ENCODE peak calls at places on chromosomes 4 and X, in four cellular contexts. L, W, U and O are unnamed samples.
A peak's percentile ranks its signal among the peaks of the same experiment; 100 is the strongest.

GRCh38 chr4:76028242-76028859 is 5.1 kb upstream of the CXCL10 start:
- DNase-seq in L (no peak), W (no peak), U (no peak), O (peak; percentile 41)

GRCh38 chrX:112058255-112058654 is 24.3 kb downstream of the TRPC5 start:
- DNase-seq in L (no peak), W (no peak), U (no peak), O (peak; percentile 0)

GRCh38 chr4:142547974-142548373 is 298.1 kb downstream of the INPP4B start:
- DNase-seq in L (no peak), W (no peak), U (no peak), O (peak; percentile 77)

GRCh38 chrX:13283968-13284914 is 35.6 kb downstream of the ATXN3L start:
- DNase-seq in L (no peak), W (no peak), U (peak; percentile 29), O (peak; percentile 48)

GRCh38 chrX:85698921-85699320 is 319.5 kb upstream of the POF1B start:
- DNase-seq in L (no peak), W (no peak), U (no peak), O (no peak)

GRCh38 chr4:32748498-32748897 is 2028.3 kb downstream of the PCDH7 start:
- DNase-seq in L (no peak), W (no peak), U (no peak), O (no peak)

GRCh38 chr4:48445704-48446103 is 37.4 kb upstream of the SLC10A4 start:
- DNase-seq in L (no peak), W (no peak), U (no peak), O (peak; percentile 27)

GRCh38 chr4:41538887-41539498 is 1.0 kb downstream of the LIMCH1 start:
- DNase-seq in L (no peak), W (no peak), U (no peak), O (no peak)

GRCh38 chr4:152171556-152171955 is 364.3 kb downstream of the FBXW7 start:
- DNase-seq in L (no peak), W (no peak), U (peak; percentile 61), O (no peak)

GRCh38 chrX:108541286-108541685 is 101.6 kb downstream of the COL4A5 start:
- DNase-seq in L (no peak), W (no peak), U (no peak), O (no peak)

GRCh38 chr4:55547918-55548317 is 1.2 kb upstream of the CLOCK start:
- DNase-seq in L (no peak), W (no peak), U (no peak), O (no peak)

GRCh38 chrX:38803609-38804480 is 2.6 kb downstream of the MID1IP1 start:
- DNase-seq in L (no peak), W (peak; percentile 79), U (peak; percentile 91), O (peak; percentile 75)

GRCh38 chr4:84319124-84319523 is 180.0 kb downstream of the NKX6-1 start:
- DNase-seq in L (no peak), W (no peak), U (no peak), O (peak; percentile 8)

GRCh38 chr4:38313999-38314561 is 349.9 kb upstream of the KLF3 start:
- DNase-seq in L (no peak), W (no peak), U (no peak), O (peak; percentile 77)

GRCh38 chrX:19188566-19188965 is 66.3 kb upstream of the ADGRG2 start:
- DNase-seq in L (no peak), W (no peak), U (no peak), O (no peak)

GRCh38 chr4:187060551-187060950 is 336.9 kb upstream of the FAT1 start:
- DNase-seq in L (no peak), W (no peak), U (no peak), O (no peak)

GRCh38 chr4:74501579-74501978 is 56.6 kb downstream of the AREG start:
- DNase-seq in L (no peak), W (no peak), U (no peak), O (peak; percentile 62)

GRCh38 chr4:54941994-54942552 is 183.3 kb downstream of the KDR start:
- DNase-seq in L (no peak), W (peak; percentile 28), U (no peak), O (peak; percentile 22)

GRCh38 chrX:1387141-1387776 is 4.7 kb downstream of the SLC25A6 start:
- DNase-seq in L (no peak), W (no peak), U (no peak), O (no peak)

GRCh38 chr4:126223784-126224407 is 909.1 kb downstream of the FAT4 start:
- DNase-seq in L (no peak), W (no peak), U (no peak), O (peak; percentile 44)

GRCh38 chrX:1502241-1502640 is 34.7 kb downstream of the P2RY8 start:
- DNase-seq in L (no peak), W (peak; percentile 63), U (no peak), O (no peak)

GRCh38 chrX:11103006-11103405 is 8.1 kb upstream of the HCCS start:
- DNase-seq in L (no peak), W (no peak), U (no peak), O (no peak)

GRCh38 chr4:84878090-84878489 is 88.4 kb downstream of the WDFY3 start:
- DNase-seq in L (no peak), W (no peak), U (no peak), O (peak; percentile 96)

GRCh38 chr4:8832130-8832930 is 39.3 kb downstream of the HMX1 start:
- DNase-seq in L (no peak), W (no peak), U (no peak), O (peak; percentile 8)

GRCh38 chr4:165355900-165356300 is 22.9 kb upstream of the CPE start:
- DNase-seq in L (no peak), W (no peak), U (peak; percentile 48), O (peak; percentile 59)

GRCh38 chr4:93839704-93840103 is 11.2 kb downstream of the ATOH1 start:
- DNase-seq in L (no peak), W (no peak), U (no peak), O (no peak)

GRCh38 chrX:55450259-55450658 is 1.7 kb upstream of the MAGEH1 start:
- DNase-seq in L (no peak), W (no peak), U (no peak), O (peak; percentile 7)

GRCh38 chrX:25059273-25059672 is 43.5 kb upstream of the ARX start:
- DNase-seq in L (no peak), W (no peak), U (no peak), O (no peak)

GRCh38 chr4:55378617-55379467 is 16.9 kb upstream of the TMEM165 start:
- DNase-seq in L (no peak), W (no peak), U (peak; percentile 12), O (no peak)

GRCh38 chr4:1249731-1250526 is 999 bp upstream of the CTBP1 start:
- DNase-seq in L (peak; percentile 93), W (peak; percentile 25), U (no peak), O (peak; percentile 63)

GRCh38 chr4:26930964-26931363 is 70.3 kb downstream of the STIM2 start:
- DNase-seq in L (no peak), W (no peak), U (no peak), O (no peak)

GRCh38 chrX:40304115-40304514 is 206.4 kb upstream of the BCOR start:
- DNase-seq in L (no peak), W (no peak), U (peak; percentile 19), O (no peak)

GRCh38 chr4:84379881-84380618 is 119.0 kb downstream of the NKX6-1 start:
- DNase-seq in L (no peak), W (no peak), U (no peak), O (peak; percentile 75)

GRCh38 chr4:5387457-5387856 is 320.9 kb downstream of the EVC2 start:
- DNase-seq in L (no peak), W (no peak), U (no peak), O (no peak)
- TF ChIP-seq CTCF in L (no peak), W (no peak), U (peak; percentile 2), O (no peak)

DNA sequence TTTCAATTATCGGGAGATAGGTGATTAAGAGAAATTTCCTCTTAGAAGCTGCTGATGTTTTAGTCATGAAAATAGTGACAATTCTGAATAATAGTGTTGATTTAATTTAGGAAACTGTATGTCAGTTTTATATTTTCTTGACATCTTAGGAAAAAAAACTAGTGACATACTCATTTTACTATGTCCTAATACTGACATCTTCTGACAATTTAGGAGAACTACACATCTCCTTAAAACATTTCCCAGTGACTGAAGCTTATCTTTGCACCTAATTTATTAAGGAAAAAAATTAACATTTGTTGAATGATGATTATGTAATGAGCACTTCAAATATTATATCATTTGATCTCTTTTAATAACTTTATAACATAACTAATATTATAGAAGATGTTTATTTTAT is 42.0 kb upstream of the RBMXL3 start:
- DNase-seq in L (no peak), W (no peak), U (no peak), O (peak; percentile 43)
- TF ChIP-seq CTCF in L (peak; percentile 13), W (no peak), U (peak; percentile 38), O (peak; percentile 43)

GRCh38 chrX:93422693-93423092 is 250.7 kb downstream of the NAP1L3 start:
- DNase-seq in L (no peak), W (peak; percentile 23), U (no peak), O (peak; percentile 2)
- TF ChIP-seq CTCF in L (no peak), W (peak; percentile 10), U (peak; percentile 38), O (peak; percentile 4)

GRCh38 chr4:42654606-42655005 is 2.3 kb downstream of the ATP8A1 start:
- DNase-seq in L (no peak), W (no peak), U (no peak), O (peak; percentile 70)
- TF ChIP-seq CTCF in L (no peak), W (no peak), U (no peak), O (no peak)

GRCh38 chrX:147570483-147570882 is 341.2 kb upstream of the FMR1 start:
- DNase-seq in L (no peak), W (no peak), U (no peak), O (no peak)
- TF ChIP-seq CTCF in L (no peak), W (no peak), U (no peak), O (no peak)

GRCh38 chr4:154416183-154416543 is 75.4 kb downstream of the DCHS2 start:
- DNase-seq in L (no peak), W (no peak), U (peak; percentile 31), O (peak; percentile 0)
- TF ChIP-seq CTCF in L (no peak), W (no peak), U (peak; percentile 35), O (no peak)